ENCODE peak calls at places on chromosomes 13 and 19, in nine cellular contexts. Z, O, J, U, W, G, T, Y and I are unnamed samples.

GRCh38 chr13:75395056-75395455 is 86.9 kb downstream of the TBC1D4 start:
- DNase-seq in Z (no peak), O (no peak), J (no peak), U (no peak), W (peak; percentile 40), G (no peak), T (no peak), Y (peak; percentile 55), I (no peak)

GRCh38 chr13:74135306-74136088 is 1.3 kb upstream of the KLF12 start:
- DNase-seq in Z (peak; percentile 74), O (no peak), J (peak; percentile 62), U (peak; percentile 46), W (peak; percentile 76), G (peak; percentile 63), T (peak; percentile 64), Y (peak; percentile 79), I (peak; percentile 93)

GRCh38 chr19:3538965-3539742 is at the start of gene TEKTIP1:
- DNase-seq in Z (no peak), O (no peak), J (no peak), U (peak; percentile 37), W (no peak), G (no peak), T (no peak), Y (no peak), I (peak; percentile 85)

GRCh38 chr13:44739120-44739519 is 163.0 kb upstream of the TSC22D1 start:
- DNase-seq in Z (no peak), O (no peak), J (no peak), U (no peak), W (no peak), G (no peak), T (no peak), Y (no peak), I (no peak)

GRCh38 chr19:4732680-4733114 is 9.1 kb upstream of the DPP9 start:
- DNase-seq in Z (peak; percentile 49), O (no peak), J (peak; percentile 75), U (peak; percentile 69), W (peak; percentile 77), G (no peak), T (peak; percentile 53), Y (no peak), I (no peak)

GRCh38 chr13:44218501-44219240 is 155.0 kb upstream of the SERP2 start:
- DNase-seq in Z (no peak), O (no peak), J (no peak), U (no peak), W (no peak), G (peak; percentile 89), T (no peak), Y (peak; percentile 86), I (no peak)

GRCh38 chr13:112103260-112103843 is 36.4 kb downstream of the SOX1 start:
- DNase-seq in Z (no peak), O (no peak), J (no peak), U (no peak), W (no peak), G (no peak), T (no peak), Y (no peak), I (peak; percentile 49)

GRCh38 chr19:17468302-17469091 is 1.8 kb upstream of the SLC27A1 start:
- DNase-seq in Z (peak; percentile 55), O (no peak), J (no peak), U (no peak), W (no peak), G (peak; percentile 80), T (no peak), Y (peak; percentile 67), I (no peak)

GRCh38 chr19:38793186-38793585 is 4.2 kb downstream of the LGALS7B start:
- DNase-seq in Z (peak; percentile 41), O (no peak), J (peak; percentile 55), U (peak; percentile 47), W (no peak), G (no peak), T (no peak), Y (no peak), I (no peak)

GRCh38 chr13:84607614-84608013 is 725.3 kb upstream of the SLITRK1 start:
- DNase-seq in Z (peak; percentile 67), O (peak; percentile 55), J (no peak), U (peak; percentile 57), W (no peak), G (no peak), T (no peak), Y (peak; percentile 58), I (no peak)

GRCh38 chr13:31982540-31982939 is 49.0 kb upstream of the FRY start:
- DNase-seq in Z (peak; percentile 94), O (peak; percentile 81), J (peak; percentile 38), U (peak; percentile 95), W (no peak), G (peak; percentile 86), T (no peak), Y (peak; percentile 88), I (no peak)

GRCh38 chr13:40536443-40537113 is 129.9 kb downstream of the FOXO1 start:
- DNase-seq in Z (no peak), O (no peak), J (no peak), U (no peak), W (no peak), G (no peak), T (no peak), Y (no peak), I (no peak)

GRCh38 chr19:10111405-10111811 is at the start of gene P2RY11:
- DNase-seq in Z (no peak), O (no peak), J (peak; percentile 39), U (no peak), W (peak; percentile 30), G (no peak), T (peak; percentile 38), Y (peak; percentile 74), I (no peak)

GRCh38 chr13:63198076-63198475 is 1782.4 kb upstream of the PCDH20 start:
- DNase-seq in Z (peak; percentile 31), O (peak; percentile 5), J (no peak), U (no peak), W (no peak), G (no peak), T (no peak), Y (no peak), I (no peak)

GRCh38 chr13:99693351-99693750 is 192.1 kb downstream of the TM9SF2 start:
- DNase-seq in Z (no peak), O (no peak), J (no peak), U (no peak), W (no peak), G (no peak), T (no peak), Y (no peak), I (no peak)

GRCh38 chr19:277581-278165 is 13.5 kb downstream of the PLPP2 start:
- DNase-seq in Z (no peak), O (no peak), J (peak; percentile 62), U (no peak), W (no peak), G (peak; percentile 54), T (no peak), Y (no peak), I (peak; percentile 54)

GRCh38 chr19:39409886-39410619 is 2.4 kb upstream of the PLEKHG2 start:
- DNase-seq in Z (peak; percentile 67), O (no peak), J (peak; percentile 77), U (no peak), W (peak; percentile 69), G (peak; percentile 85), T (peak; percentile 65), Y (peak; percentile 91), I (peak; percentile 91)